ENCODE peak calls at places on chromosomes 13 and 19, in eight cellular contexts. One of them, this sample, is unnamed.

GRCh38 chr13:113722921-113723320 is 36.1 kb upstream of the TMEM255B start:
- DNase-seq in stimulated activated CD4-positive, alpha-beta T cell treated with anti-CD3 and anti-CD28 coated beads, TNF-alpha, amount 100 ng/mL, for 48 hours: no peak
- DNase-seq in progenitor cell of endocrine pancreas: no peak
- DNase-seq in anterior cingulate cortex: no peak
- DNase-seq in GOT3: no peak
- DNase-seq in activated naive CD4-positive, alpha-beta T cell treated with anti-CD3 and anti-CD28 coated beads, Interleukin-2, amount 10 ng/mL, durations not matched to agents 7 days and 5 days: no peak
- DNase-seq in WTC11: no peak
- DNase-seq in kidney tubule cell: no peak
- DNase-seq in this sample: no peak

GRCh38 chr13:41905600-41906254 is 55.2 kb downstream of the VWA8 start:
- DNase-seq in stimulated activated CD4-positive, alpha-beta T cell treated with anti-CD3 and anti-CD28 coated beads, TNF-alpha, amount 100 ng/mL, for 48 hours: no peak
- DNase-seq in progenitor cell of endocrine pancreas: no peak
- DNase-seq in anterior cingulate cortex: no peak
- DNase-seq in GOT3: no peak
- DNase-seq in activated naive CD4-positive, alpha-beta T cell treated with anti-CD3 and anti-CD28 coated beads, Interleukin-2, amount 10 ng/mL, durations not matched to agents 7 days and 5 days: no peak
- DNase-seq in WTC11: no peak
- DNase-seq in kidney tubule cell: peak; percentile 66
- DNase-seq in this sample: no peak

GRCh38 chr13:45413826-45414312 is 4.3 kb downstream of the SLC25A30 start:
- DNase-seq in stimulated activated CD4-positive, alpha-beta T cell treated with anti-CD3 and anti-CD28 coated beads, TNF-alpha, amount 100 ng/mL, for 48 hours: no peak
- DNase-seq in progenitor cell of endocrine pancreas: no peak
- DNase-seq in anterior cingulate cortex: no peak
- DNase-seq in GOT3: no peak
- DNase-seq in activated naive CD4-positive, alpha-beta T cell treated with anti-CD3 and anti-CD28 coated beads, Interleukin-2, amount 10 ng/mL, durations not matched to agents 7 days and 5 days: no peak
- DNase-seq in WTC11: no peak
- DNase-seq in kidney tubule cell: peak; percentile 92
- DNase-seq in this sample: no peak

GRCh38 chr13:52851153-52851962 is 2.9 kb upstream of the PCDH8 start:
- DNase-seq in stimulated activated CD4-positive, alpha-beta T cell treated with anti-CD3 and anti-CD28 coated beads, TNF-alpha, amount 100 ng/mL, for 48 hours: no peak
- DNase-seq in progenitor cell of endocrine pancreas: peak; percentile 29
- DNase-seq in anterior cingulate cortex: no peak
- DNase-seq in GOT3: no peak
- DNase-seq in activated naive CD4-positive, alpha-beta T cell treated with anti-CD3 and anti-CD28 coated beads, Interleukin-2, amount 10 ng/mL, durations not matched to agents 7 days and 5 days: peak; percentile 36
- DNase-seq in WTC11: peak; percentile 75
- DNase-seq in kidney tubule cell: peak; percentile 51
- DNase-seq in this sample: no peak

GRCh38 chr19:2455481-2456300 is 1.1 kb downstream of the LMNB2 start:
- DNase-seq in stimulated activated CD4-positive, alpha-beta T cell treated with anti-CD3 and anti-CD28 coated beads, TNF-alpha, amount 100 ng/mL, for 48 hours: no peak
- DNase-seq in progenitor cell of endocrine pancreas: peak; percentile 24
- DNase-seq in anterior cingulate cortex: no peak
- DNase-seq in GOT3: no peak
- DNase-seq in activated naive CD4-positive, alpha-beta T cell treated with anti-CD3 and anti-CD28 coated beads, Interleukin-2, amount 10 ng/mL, durations not matched to agents 7 days and 5 days: peak; percentile 70
- DNase-seq in WTC11: peak; percentile 28
- DNase-seq in kidney tubule cell: no peak
- DNase-seq in this sample: peak; percentile 89

GRCh38 chr13:24998433-24998832 is 97.5 kb upstream of the PABPC3 start:
- DNase-seq in stimulated activated CD4-positive, alpha-beta T cell treated with anti-CD3 and anti-CD28 coated beads, TNF-alpha, amount 100 ng/mL, for 48 hours: no peak
- DNase-seq in progenitor cell of endocrine pancreas: no peak
- DNase-seq in anterior cingulate cortex: no peak
- DNase-seq in GOT3: no peak
- DNase-seq in activated naive CD4-positive, alpha-beta T cell treated with anti-CD3 and anti-CD28 coated beads, Interleukin-2, amount 10 ng/mL, durations not matched to agents 7 days and 5 days: no peak
- DNase-seq in WTC11: no peak
- DNase-seq in kidney tubule cell: no peak
- DNase-seq in this sample: no peak

GRCh38 chr19:38061294-38061693 is 154.3 kb downstream of the SIPA1L3 start:
- DNase-seq in stimulated activated CD4-positive, alpha-beta T cell treated with anti-CD3 and anti-CD28 coated beads, TNF-alpha, amount 100 ng/mL, for 48 hours: no peak
- DNase-seq in progenitor cell of endocrine pancreas: no peak
- DNase-seq in anterior cingulate cortex: no peak
- DNase-seq in GOT3: no peak
- DNase-seq in activated naive CD4-positive, alpha-beta T cell treated with anti-CD3 and anti-CD28 coated beads, Interleukin-2, amount 10 ng/mL, durations not matched to agents 7 days and 5 days: no peak
- DNase-seq in WTC11: no peak
- DNase-seq in kidney tubule cell: peak; percentile 79
- DNase-seq in this sample: no peak

GRCh38 chr13:52615817-52616216 is 26.4 kb upstream of the HNRNPA1L2 start:
- DNase-seq in stimulated activated CD4-positive, alpha-beta T cell treated with anti-CD3 and anti-CD28 coated beads, TNF-alpha, amount 100 ng/mL, for 48 hours: no peak
- DNase-seq in progenitor cell of endocrine pancreas: no peak
- DNase-seq in anterior cingulate cortex: no peak
- DNase-seq in GOT3: no peak
- DNase-seq in activated naive CD4-positive, alpha-beta T cell treated with anti-CD3 and anti-CD28 coated beads, Interleukin-2, amount 10 ng/mL, durations not matched to agents 7 days and 5 days: peak; percentile 31
- DNase-seq in WTC11: no peak
- DNase-seq in kidney tubule cell: no peak
- DNase-seq in this sample: no peak

GRCh38 chr13:113365551-113365971 is 1.6 kb upstream of the GRTP1 start:
- DNase-seq in stimulated activated CD4-positive, alpha-beta T cell treated with anti-CD3 and anti-CD28 coated beads, TNF-alpha, amount 100 ng/mL, for 48 hours: no peak
- DNase-seq in progenitor cell of endocrine pancreas: peak; percentile 8
- DNase-seq in anterior cingulate cortex: no peak
- DNase-seq in GOT3: no peak
- DNase-seq in activated naive CD4-positive, alpha-beta T cell treated with anti-CD3 and anti-CD28 coated beads, Interleukin-2, amount 10 ng/mL, durations not matched to agents 7 days and 5 days: no peak
- DNase-seq in WTC11: no peak
- DNase-seq in kidney tubule cell: no peak
- DNase-seq in this sample: no peak

GRCh38 chr13:106567421-106568224 is at the start of gene ARGLU1:
- DNase-seq in stimulated activated CD4-positive, alpha-beta T cell treated with anti-CD3 and anti-CD28 coated beads, TNF-alpha, amount 100 ng/mL, for 48 hours: peak; percentile 89
- DNase-seq in progenitor cell of endocrine pancreas: peak; percentile 92
- DNase-seq in anterior cingulate cortex: peak; percentile 76
- DNase-seq in GOT3: peak; percentile 79
- DNase-seq in activated naive CD4-positive, alpha-beta T cell treated with anti-CD3 and anti-CD28 coated beads, Interleukin-2, amount 10 ng/mL, durations not matched to agents 7 days and 5 days: peak; percentile 95
- DNase-seq in WTC11: peak; percentile 95
- DNase-seq in kidney tubule cell: peak; percentile 92
- DNase-seq in this sample: peak; percentile 71

This sample was measured in GM19239.